ENCODE peak calls at places on chromosomes 3 and 15, in five cellular contexts. W is CD4-positive, alpha-beta T cell; M is brain microvascular endothelial cell; H is right lobe of liver; S is K562. O is an unnamed sample.
A peak's percentile ranks its signal among the peaks of the same experiment; 100 is the strongest.

GRCh38 chr3:98734311-98734710 is 28.8 kb upstream of the ST3GAL6 start:
- DNase-seq in W (no peak), M (no peak), H (no peak), S (no peak), O (no peak)

GRCh38 chr3:147604136-147604535 is 195.0 kb downstream of the ZIC1 start:
- DNase-seq in W (no peak), M (no peak), H (no peak), S (no peak), O (no peak)

GRCh38 chr15:84696757-84697156 is 19.2 kb downstream of the SEC11A start:
- DNase-seq in W (no peak), M (no peak), H (no peak), S (no peak), O (no peak)

GRCh38 chr15:55552926-55553325 is 35.2 kb downstream of the PYGO1 start:
- DNase-seq in W (no peak), M (peak; percentile 85), H (no peak), S (no peak), O (no peak)

GRCh38 chr3:195076981-195077610 is 193.9 kb downstream of the XXYLT1 start:
- DNase-seq in W (no peak), M (no peak), H (peak; percentile 8), S (no peak), O (no peak)

GRCh38 chr3:127750226-127751031 is 71.9 kb downstream of the MGLL start:
- DNase-seq in W (no peak), M (peak; percentile 59), H (no peak), S (no peak), O (no peak)

GRCh38 chr3:69197922-69198540 is 75.6 kb upstream of the LMOD3 start:
- DNase-seq in W (peak; percentile 39), M (no peak), H (no peak), S (no peak), O (peak; percentile 38)

GRCh38 chr15:25268166-25268565 is 170.7 kb downstream of the UBE3A start:
- DNase-seq in W (no peak), M (no peak), H (no peak), S (no peak), O (no peak)

GRCh38 chr3:135147657-135148056 is 352.6 kb downstream of the EPHB1 start:
- DNase-seq in W (no peak), M (no peak), H (peak; percentile 50), S (no peak), O (no peak)

GRCh38 chr3:105868745-105869530 is at the start of gene CBLB:
- DNase-seq in W (peak; percentile 72), M (peak; percentile 97), H (peak; percentile 94), S (peak; percentile 87), O (peak; percentile 93)

GRCh38 chr15:100183921-100184480 is 157.8 kb downstream of the ADAMTS17 start:
- DNase-seq in W (no peak), M (no peak), H (no peak), S (no peak), O (no peak)

GRCh38 chr3:1848935-1849334 is 249.7 kb upstream of the CNTN4 start:
- DNase-seq in W (no peak), M (no peak), H (no peak), S (no peak), O (no peak)

GRCh38 chr3:179544981-179545645 is 17.6 kb upstream of the ACTL6A start:
- DNase-seq in W (no peak), M (peak; percentile 36), H (no peak), S (no peak), O (no peak)

GRCh38 chr3:110265302-110265701 is 806.3 kb upstream of the NECTIN3 start:
- DNase-seq in W (no peak), M (no peak), H (no peak), S (no peak), O (no peak)

GRCh38 chr3:61608711-61609110 is 47.3 kb downstream of the PTPRG start:
- DNase-seq in W (no peak), M (no peak), H (no peak), S (no peak), O (no peak)

GRCh38 chr15:35179739-35180138 is 94.6 kb upstream of the NANOGP8 start:
- DNase-seq in W (no peak), M (no peak), H (no peak), S (no peak), O (no peak)

GRCh38 chr3:30658328-30659052 is 52.1 kb downstream of the TGFBR2 start:
- DNase-seq in W (peak; percentile 32), M (peak; percentile 66), H (no peak), S (no peak), O (no peak)

DNA sequence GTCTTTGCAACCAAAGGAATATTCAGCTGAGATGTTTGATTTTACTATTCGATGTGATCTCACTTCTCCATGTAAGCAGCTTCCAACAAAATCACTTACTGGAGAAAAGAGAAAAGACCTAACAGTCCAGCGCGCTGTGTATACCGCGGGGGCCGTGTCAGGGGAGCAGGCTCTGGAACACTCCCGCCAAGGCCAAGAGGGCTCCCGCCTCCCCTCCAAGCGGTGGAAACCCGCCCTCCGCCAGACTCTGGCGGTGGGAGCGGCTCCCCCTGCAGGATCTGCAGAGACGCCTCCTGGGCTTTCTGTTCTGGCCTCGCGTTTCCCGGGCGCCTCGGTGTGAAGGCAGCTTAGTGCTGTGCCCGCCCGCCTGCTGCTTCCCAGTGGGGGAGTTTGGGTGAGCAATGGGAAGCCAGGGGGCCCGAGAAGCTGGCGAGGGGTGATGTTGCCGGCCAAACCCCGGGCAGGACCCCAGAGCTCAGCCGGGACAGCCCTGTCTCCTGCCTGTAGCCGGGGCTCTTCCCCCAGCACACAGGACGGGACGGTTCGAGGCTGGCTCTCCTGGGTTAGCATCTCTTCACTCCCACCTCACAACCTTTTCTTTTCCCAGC is 36.3 kb downstream of the CHST14 start:
- DNase-seq in W (peak; percentile 40), M (peak; percentile 57), H (peak; percentile 82), S (peak; percentile 82), O (peak; percentile 68)
- TF ChIP-seq CTCF in W (peak; percentile 70), M (peak; percentile 91), H (peak; percentile 81), S (peak; percentile 81), O (peak; percentile 56)

GRCh38 chr3:133620066-133620784 is 41.5 kb downstream of the TOPBP1 start:
- DNase-seq in W (no peak), M (no peak), H (no peak), S (no peak), O (no peak)
- TF ChIP-seq CTCF in W (no peak), M (no peak), H (no peak), S (no peak), O (no peak)

DNA sequence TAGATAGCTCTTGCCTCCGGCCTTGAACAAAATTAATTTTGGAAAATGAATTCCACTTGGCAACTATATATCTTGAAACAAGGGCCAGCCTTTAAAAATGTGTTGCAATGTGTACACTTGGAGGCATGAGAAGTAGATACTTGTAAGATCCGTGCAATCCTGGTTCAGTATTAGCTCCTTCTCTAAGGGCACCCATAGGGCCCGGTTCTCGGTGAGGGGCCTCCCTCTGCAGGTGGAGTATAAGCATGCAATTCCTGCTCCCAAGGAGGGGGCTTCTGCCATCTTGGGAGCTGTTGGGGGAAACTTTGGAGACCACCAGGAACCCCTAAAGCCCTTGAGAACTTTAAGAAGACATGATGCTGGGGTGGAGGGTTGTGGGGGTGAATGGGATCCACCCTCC is 388.7 kb upstream of the RGMA start:
- DNase-seq in W (no peak), M (no peak), H (no peak), S (no peak), O (no peak)
- TF ChIP-seq CTCF in W (no peak), M (no peak), H (no peak), S (no peak), O (no peak)

GRCh38 chr3:103295974-103296570 is 861.3 kb downstream of the ZPLD1 start:
- DNase-seq in W (no peak), M (peak; percentile 2), H (no peak), S (no peak), O (no peak)
- TF ChIP-seq CTCF in W (no peak), M (peak; percentile 34), H (peak; percentile 23), S (no peak), O (no peak)

GRCh38 chr3:171810278-171811058 is at the start of gene PLD1:
- DNase-seq in W (peak; percentile 2), M (peak; percentile 71), H (peak; percentile 92), S (peak; percentile 71), O (peak; percentile 94)

GRCh38 chr3:171811059-171811912 is 1.0 kb upstream of the PLD1 start:
- DNase-seq in W (no peak), M (peak; percentile 90), H (no peak), S (peak; percentile 34), O (no peak)

GRCh38 chr3:171811913-171812321 is 1.6 kb upstream of the PLD1 start:
- DNase-seq in W (no peak), M (peak; percentile 64), H (no peak), S (no peak), O (no peak)

GRCh38 chr3:171807806-171808205 is 2.5 kb downstream of the PLD1 start:
- DNase-seq in W (no peak), M (no peak), H (no peak), S (no peak), O (no peak)

DNA sequence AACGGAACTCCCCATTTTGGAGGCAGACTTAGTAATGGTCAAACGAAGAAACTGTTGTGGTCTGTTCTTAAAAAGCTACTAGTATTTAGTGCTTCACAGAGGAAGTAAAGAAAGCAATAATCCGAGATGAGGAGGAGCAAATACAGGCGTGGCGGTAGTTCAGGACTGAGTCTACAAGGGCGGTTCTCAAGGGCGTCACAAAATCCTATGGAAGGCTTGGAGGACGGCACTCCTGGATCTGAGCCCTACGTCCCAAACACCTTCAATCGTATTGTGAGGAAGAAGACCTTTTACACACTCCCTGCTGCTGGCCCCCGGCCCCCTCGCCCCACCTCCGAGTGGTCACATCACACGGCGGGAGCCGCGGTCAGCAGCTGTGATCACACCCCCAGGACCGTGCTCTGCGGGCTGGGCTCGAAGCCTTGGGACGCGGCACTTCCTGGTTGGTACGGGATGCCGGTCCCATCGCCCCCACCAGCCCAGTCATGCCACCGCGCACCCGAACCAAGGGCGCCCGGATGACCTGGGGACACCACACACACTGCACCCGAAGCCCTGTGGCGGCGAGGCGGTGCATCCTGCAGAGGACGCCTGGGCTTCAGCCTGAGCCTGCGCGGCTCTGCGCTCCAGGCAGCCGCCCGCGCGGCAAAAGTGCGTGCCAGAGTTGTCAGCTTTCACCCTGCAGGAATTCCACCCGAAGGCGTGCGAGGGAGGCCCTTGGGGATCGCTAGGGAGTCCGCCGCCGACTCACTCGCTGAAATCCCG is 588 bp downstream of the PLD1 start:
- DNase-seq in W (peak; percentile 24), M (peak; percentile 89), H (peak; percentile 83), S (peak; percentile 36), O (peak; percentile 85)
- TF ChIP-seq CTCF in W (no peak), M (no peak), H (no peak), S (no peak), O (no peak)

GRCh38 chr3:140499114-140499757 is 178.6 kb upstream of the TRIM42 start:
- DNase-seq in W (no peak), M (no peak), H (no peak), S (no peak), O (no peak)
- TF ChIP-seq CTCF in W (no peak), M (peak; percentile 45), H (peak; percentile 37), S (peak; percentile 26), O (no peak)

DNA sequence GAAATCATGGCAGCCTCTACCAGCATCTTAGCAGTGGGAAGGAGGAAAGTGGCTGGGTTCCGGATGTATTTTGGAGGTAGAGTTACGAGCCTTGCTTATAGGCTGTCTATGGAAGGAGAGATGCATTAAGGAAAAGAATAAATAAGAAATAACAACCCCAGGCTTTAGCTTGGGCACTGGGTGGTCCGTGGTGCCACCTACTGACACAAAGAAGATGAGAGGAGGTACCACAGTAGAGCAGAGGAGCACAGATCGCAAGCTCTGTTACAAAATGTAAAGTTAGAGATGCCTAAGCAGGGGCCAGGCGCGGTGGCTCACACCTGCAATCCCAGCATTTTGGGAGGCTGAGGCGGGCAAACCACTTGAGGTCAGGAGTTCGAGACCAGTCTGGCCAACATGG is 74.8 kb downstream of the TMEM39A start:
- DNase-seq in W (no peak), M (no peak), H (no peak), S (no peak), O (no peak)
- TF ChIP-seq CTCF in W (no peak), M (peak; percentile 42), H (no peak), S (peak; percentile 33), O (no peak)

O was measured in mucosa of descending colon.